ENCODE peak calls at places on chromosomes 7 and 10, in five cellular contexts. V, X, U, J and M are unnamed samples.

GRCh38 chr7:127968547-127968946 is 62.7 kb downstream of the LRRC4 start:
- DNase-seq in V (no peak), X (no peak), U (no peak), J (peak), M (no peak)

GRCh38 chr7:15685358-15686181 is 913 bp downstream of the MEOX2 start:
- DNase-seq in V (peak), X (peak), U (peak), J (peak), M (no peak)

GRCh38 chr7:144384555-144385245 is 18.8 kb downstream of the NOBOX start:
- DNase-seq in V (no peak), X (no peak), U (no peak), J (peak), M (no peak)

GRCh38 chr10:95963202-95963991 is 55.6 kb downstream of the CC2D2B start:
- DNase-seq in V (no peak), X (no peak), U (no peak), J (no peak), M (no peak)

GRCh38 chr10:125156196-125156595 is 4.2 kb downstream of the CTBP2 start:
- DNase-seq in V (no peak), X (no peak), U (no peak), J (no peak), M (no peak)

GRCh38 chr10:96496281-96496925 is 17.3 kb downstream of the TLL2 start:
- DNase-seq in V (no peak), X (no peak), U (no peak), J (peak), M (no peak)

GRCh38 chr10:33799281-33799943 is 464.9 kb upstream of the NRP1 start:
- DNase-seq in V (no peak), X (no peak), U (no peak), J (no peak), M (no peak)

GRCh38 chr10:103145860-103146466 is 47.1 kb downstream of the NT5C2 start:
- DNase-seq in V (no peak), X (peak), U (no peak), J (peak), M (no peak)

GRCh38 chr7:66556549-66557213 is 72.0 kb upstream of the KCTD7 start:
- DNase-seq in V (no peak), X (no peak), U (no peak), J (no peak), M (no peak)

GRCh38 chr7:36072620-36073019 is 80.4 kb upstream of the EEPD1 start:
- DNase-seq in V (no peak), X (no peak), U (no peak), J (no peak), M (no peak)